ENCODE peak calls at places on chromosome 13, in ten cellular contexts. A, Y, V, X, R, E, P, T, F and I are unnamed samples.

GRCh38 chr13:52156724-52157251 is 2.6 kb downstream of the NEK3 start:
- DNase-seq in A (no peak), Y (no peak), V (no peak), X (no peak), R (peak; percentile 13), E (peak; percentile 53), P (no peak), T (peak; percentile 20), F (no peak), I (peak; percentile 43)

GRCh38 chr13:20566917-20567755 is at the start of gene IFT88:
- DNase-seq in A (peak; percentile 95), Y (peak; percentile 43), V (peak; percentile 92), X (peak; percentile 95), R (peak; percentile 83), E (peak; percentile 81), P (peak; percentile 50), T (peak; percentile 93), F (peak; percentile 91), I (peak; percentile 84)

GRCh38 chr13:98098511-98098910 is 44.4 kb upstream of the FARP1 start:
- DNase-seq in A (no peak), Y (peak; percentile 23), V (no peak), X (no peak), R (peak; percentile 74), E (no peak), P (no peak), T (peak; percentile 18), F (no peak), I (no peak)

GRCh38 chr13:99357149-99357596 is 50.0 kb upstream of the GPR183 start:
- DNase-seq in A (no peak), Y (peak; percentile 36), V (no peak), X (no peak), R (peak; percentile 20), E (peak; percentile 91), P (no peak), T (peak; percentile 82), F (peak; percentile 75), I (peak; percentile 70)

GRCh38 chr13:113151745-113152707 is 6.4 kb upstream of the PROZ start:
- DNase-seq in A (no peak), Y (peak; percentile 24), V (no peak), X (no peak), R (peak; percentile 71), E (peak; percentile 44), P (no peak), T (peak; percentile 64), F (no peak), I (peak; percentile 81)

GRCh38 chr13:58619396-58620113 is 988.0 kb downstream of the PCDH17 start:
- DNase-seq in A (no peak), Y (no peak), V (no peak), X (peak; percentile 46), R (no peak), E (no peak), P (no peak), T (no peak), F (peak; percentile 1), I (no peak)

GRCh38 chr13:29361716-29362115 is 233.8 kb downstream of the SLC7A1 start:
- DNase-seq in A (no peak), Y (no peak), V (no peak), X (no peak), R (no peak), E (no peak), P (no peak), T (no peak), F (no peak), I (peak; percentile 3)

GRCh38 chr13:21546372-21546771 is 57.6 kb downstream of the MICU2 start:
- DNase-seq in A (no peak), Y (no peak), V (no peak), X (no peak), R (peak; percentile 60), E (no peak), P (no peak), T (peak; percentile 19), F (no peak), I (peak; percentile 22)

GRCh38 chr13:19845758-19846157 is 17.7 kb downstream of the ZMYM5 start:
- DNase-seq in A (no peak), Y (peak; percentile 96), V (peak; percentile 71), X (no peak), R (peak; percentile 94), E (peak; percentile 96), P (peak; percentile 82), T (peak; percentile 95), F (no peak), I (peak; percentile 97)

GRCh38 chr13:93769607-93770006 is 543.0 kb downstream of the GPC6 start:
- DNase-seq in A (no peak), Y (no peak), V (no peak), X (no peak), R (no peak), E (no peak), P (no peak), T (no peak), F (no peak), I (no peak)

GRCh38 chr13:43434185-43434584 is 352.6 kb downstream of the ENOX1 start:
- DNase-seq in A (no peak), Y (no peak), V (no peak), X (no peak), R (no peak), E (no peak), P (no peak), T (no peak), F (no peak), I (no peak)
- H3K4me3 ChIP-seq in A (no peak overlapping the region), Y (no peak overlapping the region), V (no peak overlapping the region), X (no peak overlapping the region), R (no peak overlapping the region), E (no peak overlapping the region), P (no peak overlapping the region), T (no peak overlapping the region), F (no peak overlapping the region), I (no peak overlapping the region)

GRCh38 chr13:81957121-81957520 is 1616.2 kb upstream of the SPRY2 start:
- DNase-seq in A (no peak), Y (no peak), V (no peak), X (peak; percentile 15), R (no peak), E (no peak), P (no peak), T (no peak), F (no peak), I (no peak)
- TF ChIP-seq CTCF in A (no peak), Y (no peak), V (no peak), X (peak; percentile 46), R (no peak), E (no peak), P (no peak), T (no peak), F (no peak), I (peak; percentile 32)

GRCh38 chr13:44266305-44266704 is 107.3 kb upstream of the SERP2 start:
- DNase-seq in A (no peak), Y (no peak), V (no peak), X (no peak), R (no peak), E (no peak), P (no peak), T (no peak), F (no peak), I (no peak)

GRCh38 chr13:44268965-44269364 is 104.7 kb upstream of the SERP2 start:
- DNase-seq in A (no peak), Y (no peak), V (no peak), X (no peak), R (no peak), E (no peak), P (no peak), T (no peak), F (no peak), I (no peak)

GRCh38 chr13:44267966-44268365 is 105.7 kb upstream of the SERP2 start:
- DNase-seq in A (no peak), Y (peak; percentile 36), V (no peak), X (no peak), R (peak; percentile 91), E (peak; percentile 67), P (no peak), T (peak; percentile 91), F (no peak), I (peak; percentile 77)

GRCh38 chr13:44267203-44267602 is 106.4 kb upstream of the SERP2 start:
- DNase-seq in A (no peak), Y (no peak), V (no peak), X (no peak), R (no peak), E (no peak), P (no peak), T (no peak), F (no peak), I (no peak)

GRCh38 chr13:44266772-44267171 is 106.9 kb upstream of the SERP2 start:
- DNase-seq in A (no peak), Y (no peak), V (no peak), X (no peak), R (no peak), E (no peak), P (no peak), T (no peak), F (no peak), I (no peak)
- H3K4me3 ChIP-seq in A (no peak overlapping the region), Y (no peak overlapping the region), V (no peak overlapping the region), X (no peak overlapping the region), R (no peak overlapping the region), E (no peak overlapping the region), P (no peak overlapping the region), T (no peak overlapping the region), F (no peak overlapping the region), I (no peak overlapping the region)

DNA sequence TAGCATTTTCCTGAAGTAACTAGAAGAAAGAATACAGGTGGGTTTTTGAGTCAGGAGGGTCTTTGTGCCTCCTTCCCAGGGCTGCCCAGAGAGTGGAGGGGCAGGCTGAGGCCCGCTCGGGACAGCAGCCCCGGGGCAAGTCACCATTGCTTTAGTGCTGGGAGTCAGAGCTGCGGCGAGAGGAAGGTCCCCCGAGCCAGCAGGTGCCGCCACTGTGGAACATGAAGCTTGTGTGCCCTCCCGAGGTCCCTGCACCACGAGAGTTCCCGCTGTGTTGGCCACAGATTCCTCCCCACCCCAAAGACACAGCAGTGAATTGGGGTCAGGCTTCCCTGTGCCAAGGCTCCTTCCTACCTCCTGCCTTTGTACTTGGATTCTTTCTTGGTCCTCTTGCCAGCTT is 50.9 kb upstream of the TEX29 start:
- DNase-seq in A (no peak), Y (no peak), V (no peak), X (no peak), R (no peak), E (no peak), P (no peak), T (no peak), F (no peak), I (no peak)
- TF ChIP-seq CTCF in A (no peak), Y (no peak), V (no peak), X (no peak), R (no peak), E (no peak), P (no peak), T (no peak), F (no peak), I (no peak)

DNA sequence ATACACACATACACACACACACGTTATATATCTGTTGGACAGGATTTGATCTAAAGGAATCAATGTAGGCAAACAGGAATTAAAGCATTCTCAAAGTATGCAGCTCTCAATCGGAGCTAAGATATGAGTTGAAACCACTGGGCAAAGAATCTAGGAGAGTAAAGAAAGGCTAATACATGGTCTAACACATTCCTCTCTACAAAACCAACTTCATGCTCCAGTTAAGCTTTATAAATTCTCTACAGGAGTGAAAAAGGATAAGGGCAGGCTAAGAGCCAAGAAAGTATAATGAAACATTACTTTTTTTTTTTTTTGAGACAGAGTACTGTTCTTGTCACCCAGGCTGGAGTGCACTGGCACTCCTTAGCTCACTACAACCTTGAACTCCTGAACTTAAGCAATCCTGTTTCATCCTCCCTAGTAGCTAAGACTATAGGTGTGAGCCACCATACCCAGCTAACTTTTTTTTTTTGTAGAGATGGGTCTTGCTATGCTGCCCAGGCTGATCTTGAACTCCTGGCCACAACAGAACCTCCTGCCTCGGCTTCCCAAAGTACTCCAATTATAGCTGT is 10.6 kb downstream of the FBXL3 start:
- DNase-seq in A (no peak), Y (no peak), V (no peak), X (no peak), R (no peak), E (no peak), P (no peak), T (no peak), F (no peak), I (no peak)
- H3K4me3 ChIP-seq in A (no peak overlapping the region), Y (no peak overlapping the region), V (no peak overlapping the region), X (no peak overlapping the region), R (no peak overlapping the region), E (no peak overlapping the region), P (no peak overlapping the region), T (no peak overlapping the region), F (no peak overlapping the region), I (no peak overlapping the region)